ENCODE peak calls at places on chromosomes 4 and X, in five cellular contexts. One of them, this sample, is unnamed. For H3K4me1, the result is how much of the 10 kb centered on the place peaks cover.

GRCh38 chr4:51853027-51853682 is 10.2 kb downstream of the DCUN1D4 start:
- DNase-seq in tibial artery: no peak
- DNase-seq in lung: no peak
- DNase-seq in lower lobe of right lung: no peak
- DNase-seq in CD4-positive, CD25-positive, alpha-beta regulatory T cell: no peak
- DNase-seq in this sample: no peak

GRCh38 chr4:179662522-179662921 is 2220.3 kb upstream of the AGA start:
- DNase-seq in lower lobe of right lung: no peak
- DNase-seq in tibial artery: no peak
- DNase-seq in lung: no peak
- DNase-seq in CD4-positive, CD25-positive, alpha-beta regulatory T cell: no peak
- DNase-seq in this sample: no peak

GRCh38 chr4:8537041-8537461 is 43.1 kb upstream of the GPR78 start:
- DNase-seq in lower lobe of right lung: no peak
- DNase-seq in lung: peak
- DNase-seq in CD4-positive, CD25-positive, alpha-beta regulatory T cell: no peak
- DNase-seq in tibial artery: no peak
- DNase-seq in this sample: peak

GRCh38 chr4:121049072-121049599 is 23.2 kb downstream of the NDNF start:
- DNase-seq in CD4-positive, CD25-positive, alpha-beta regulatory T cell: no peak
- DNase-seq in lung: no peak
- DNase-seq in lower lobe of right lung: no peak
- DNase-seq in tibial artery: no peak
- DNase-seq in this sample: no peak

GRCh38 chrX:44944894-44945293 is 71.9 kb downstream of the KDM6A start:
- DNase-seq in CD4-positive, CD25-positive, alpha-beta regulatory T cell: no peak
- DNase-seq in lung: no peak
- DNase-seq in tibial artery: no peak
- DNase-seq in lower lobe of right lung: no peak
- DNase-seq in this sample: no peak

GRCh38 chr4:128385683-128386304 is 98.2 kb upstream of the PGRMC2 start:
- DNase-seq in CD4-positive, CD25-positive, alpha-beta regulatory T cell: no peak
- DNase-seq in lung: no peak
- DNase-seq in tibial artery: no peak
- DNase-seq in lower lobe of right lung: no peak
- DNase-seq in this sample: no peak

GRCh38 chrX:40318796-40319195 is 221.0 kb upstream of the BCOR start:
- DNase-seq in lower lobe of right lung: no peak
- DNase-seq in tibial artery: no peak
- DNase-seq in CD4-positive, CD25-positive, alpha-beta regulatory T cell: no peak
- DNase-seq in lung: no peak
- DNase-seq in this sample: no peak

GRCh38 chr4:186192068-186192751 is 843 bp downstream of the CYP4V2 start:
- DNase-seq in CD4-positive, CD25-positive, alpha-beta regulatory T cell: no peak
- DNase-seq in tibial artery: peak
- DNase-seq in lower lobe of right lung: no peak
- DNase-seq in lung: no peak
- DNase-seq in this sample: peak

GRCh38 chr4:1579834-1580686 is 104.1 kb downstream of the FAM53A start:
- DNase-seq in lung: peak
- DNase-seq in tibial artery: peak
- DNase-seq in CD4-positive, CD25-positive, alpha-beta regulatory T cell: peak
- DNase-seq in lower lobe of right lung: peak
- DNase-seq in this sample: peak

GRCh38 chrX:70332600-70332999 is 42.7 kb downstream of the KIF4A start:
- DNase-seq in CD4-positive, CD25-positive, alpha-beta regulatory T cell: no peak
- DNase-seq in tibial artery: no peak
- DNase-seq in lung: no peak
- DNase-seq in lower lobe of right lung: no peak
- DNase-seq in this sample: no peak

GRCh38 chr4:5631352-5632042 is 76.9 kb downstream of the EVC2 start:
- DNase-seq in lung: no peak
- DNase-seq in lower lobe of right lung: no peak
- DNase-seq in tibial artery: no peak
- DNase-seq in CD4-positive, CD25-positive, alpha-beta regulatory T cell: no peak
- DNase-seq in this sample: no peak

GRCh38 chrX:10932842-10933440 is 178.2 kb upstream of the HCCS start:
- DNase-seq in lung: no peak
- DNase-seq in tibial artery: no peak
- DNase-seq in lower lobe of right lung: no peak
- DNase-seq in CD4-positive, CD25-positive, alpha-beta regulatory T cell: no peak
- DNase-seq in this sample: no peak

GRCh38 chr4:137740192-137740591 is 207.9 kb upstream of the PCDH18 start:
- DNase-seq in lung: no peak
- DNase-seq in lower lobe of right lung: no peak
- DNase-seq in CD4-positive, CD25-positive, alpha-beta regulatory T cell: no peak
- DNase-seq in tibial artery: no peak
- DNase-seq in this sample: no peak

GRCh38 chrX:25020391-25021131 is 4.8 kb upstream of the ARX start:
- DNase-seq in lower lobe of right lung: no peak
- DNase-seq in CD4-positive, CD25-positive, alpha-beta regulatory T cell: peak
- DNase-seq in tibial artery: no peak
- DNase-seq in lung: no peak
- DNase-seq in this sample: peak

GRCh38 chr4:168856312-168856711 is 153.7 kb downstream of the CBR4 start:
- DNase-seq in tibial artery: no peak
- DNase-seq in lung: no peak
- DNase-seq in lower lobe of right lung: no peak
- DNase-seq in CD4-positive, CD25-positive, alpha-beta regulatory T cell: no peak
- DNase-seq in this sample: no peak

GRCh38 chrX:20284992-20285391 is 18.3 kb upstream of the RPS6KA3 start:
- DNase-seq in CD4-positive, CD25-positive, alpha-beta regulatory T cell: no peak
- DNase-seq in lung: no peak
- DNase-seq in lower lobe of right lung: no peak
- DNase-seq in tibial artery: no peak
- DNase-seq in this sample: no peak

GRCh38 chr4:61425315-61425714 is 225.2 kb downstream of the ADGRL3 start:
- DNase-seq in lung: no peak
- DNase-seq in lower lobe of right lung: no peak
- DNase-seq in CD4-positive, CD25-positive, alpha-beta regulatory T cell: no peak
- DNase-seq in tibial artery: no peak
- DNase-seq in this sample: no peak

GRCh38 chrX:153537526-153538295 is 20.3 kb downstream of the ATP2B3 start:
- DNase-seq in tibial artery: no peak
- DNase-seq in lung: no peak
- DNase-seq in CD4-positive, CD25-positive, alpha-beta regulatory T cell: no peak
- DNase-seq in lower lobe of right lung: no peak
- DNase-seq in this sample: peak

GRCh38 chr4:181582595-181582994 is 660.6 kb upstream of the TENM3 start:
- DNase-seq in tibial artery: no peak
- DNase-seq in lower lobe of right lung: no peak
- DNase-seq in CD4-positive, CD25-positive, alpha-beta regulatory T cell: no peak
- DNase-seq in lung: no peak
- DNase-seq in this sample: no peak

GRCh38 chrX:56978172-56978571 is 17.2 kb downstream of the SPIN3 start:
- DNase-seq in lower lobe of right lung: no peak
- DNase-seq in tibial artery: no peak
- DNase-seq in lung: peak
- DNase-seq in CD4-positive, CD25-positive, alpha-beta regulatory T cell: peak
- DNase-seq in this sample: no peak

GRCh38 chr4:43271946-43272345 is 379.4 kb downstream of the GRXCR1 start:
- DNase-seq in lower lobe of right lung: no peak
- DNase-seq in CD4-positive, CD25-positive, alpha-beta regulatory T cell: no peak
- DNase-seq in lung: no peak
- DNase-seq in tibial artery: no peak
- DNase-seq in this sample: no peak

GRCh38 chr4:3389879-3390840 is 51.6 kb upstream of the HGFAC start:
- DNase-seq in lung: no peak
- DNase-seq in lower lobe of right lung: peak
- DNase-seq in CD4-positive, CD25-positive, alpha-beta regulatory T cell: no peak
- DNase-seq in tibial artery: peak
- DNase-seq in this sample: no peak

GRCh38 chr4:40200881-40201797 is 4.3 kb downstream of the RHOH start:
- DNase-seq in tibial artery: no peak
- DNase-seq in CD4-positive, CD25-positive, alpha-beta regulatory T cell: no peak
- DNase-seq in lung: no peak
- DNase-seq in lower lobe of right lung: no peak
- DNase-seq in this sample: no peak

GRCh38 chr4:40199999-40200880 is 3.4 kb downstream of the RHOH start:
- DNase-seq in CD4-positive, CD25-positive, alpha-beta regulatory T cell: peak
- DNase-seq in tibial artery: no peak
- DNase-seq in lung: peak
- DNase-seq in lower lobe of right lung: no peak
- DNase-seq in this sample: no peak

GRCh38 chr4:40204507-40205258 is 7.9 kb downstream of the RHOH start:
- DNase-seq in lower lobe of right lung: no peak
- DNase-seq in CD4-positive, CD25-positive, alpha-beta regulatory T cell: no peak
- DNase-seq in lung: no peak
- DNase-seq in tibial artery: no peak
- DNase-seq in this sample: no peak

GRCh38 chr4:40201898-40202297 is 5.1 kb downstream of the RHOH start:
- DNase-seq in lung: no peak
- DNase-seq in lower lobe of right lung: no peak
- DNase-seq in tibial artery: no peak
- DNase-seq in CD4-positive, CD25-positive, alpha-beta regulatory T cell: no peak
- DNase-seq in this sample: no peak

GRCh38 chr4:40202474-40202873 is 5.6 kb downstream of the RHOH start:
- DNase-seq in lung: no peak
- DNase-seq in lower lobe of right lung: no peak
- DNase-seq in CD4-positive, CD25-positive, alpha-beta regulatory T cell: no peak
- DNase-seq in tibial artery: no peak
- DNase-seq in this sample: no peak
- H3K27ac ChIP-seq in lung: no peak
- H3K27ac ChIP-seq in lower lobe of right lung: peak
- H3K27ac ChIP-seq in CD4-positive, CD25-positive, alpha-beta regulatory T cell: peak
- H3K27ac ChIP-seq in tibial artery: no peak
- H3K27ac ChIP-seq in this sample: no peak

GRCh38 chr4:41183021-41183553 is 31.3 kb downstream of the APBB2 start:
- DNase-seq in lower lobe of right lung: no peak
- DNase-seq in lung: no peak
- DNase-seq in CD4-positive, CD25-positive, alpha-beta regulatory T cell: no peak
- DNase-seq in tibial artery: no peak
- DNase-seq in this sample: no peak

GRCh38 chr4:41189076-41189475 is 25.3 kb downstream of the APBB2 start:
- DNase-seq in CD4-positive, CD25-positive, alpha-beta regulatory T cell: no peak
- DNase-seq in lung: no peak
- DNase-seq in tibial artery: no peak
- DNase-seq in lower lobe of right lung: no peak
- DNase-seq in this sample: no peak

GRCh38 chr4:41184009-41184408 is 30.3 kb downstream of the APBB2 start:
- DNase-seq in CD4-positive, CD25-positive, alpha-beta regulatory T cell: no peak
- DNase-seq in lower lobe of right lung: no peak
- DNase-seq in tibial artery: no peak
- DNase-seq in lung: no peak
- DNase-seq in this sample: no peak

GRCh38 chr4:41189669-41190068 is 24.7 kb downstream of the APBB2 start:
- DNase-seq in lung: no peak
- DNase-seq in lower lobe of right lung: no peak
- DNase-seq in CD4-positive, CD25-positive, alpha-beta regulatory T cell: no peak
- DNase-seq in tibial artery: no peak
- DNase-seq in this sample: no peak

GRCh38 chr4:41185614-41186609 is 28.4 kb downstream of the APBB2 start:
- DNase-seq in lung: no peak
- DNase-seq in tibial artery: no peak
- DNase-seq in CD4-positive, CD25-positive, alpha-beta regulatory T cell: no peak
- DNase-seq in lower lobe of right lung: no peak
- DNase-seq in this sample: no peak
- H3K4me1 ChIP-seq in lung: under half
- H3K4me1 ChIP-seq in tibial artery: under half
- H3K4me1 ChIP-seq in CD4-positive, CD25-positive, alpha-beta regulatory T cell: under half
- H3K4me1 ChIP-seq in lower lobe of right lung: under half
- H3K4me1 ChIP-seq in this sample: under half

GRCh38 chr4:89316931-89317366 is 9.3 kb upstream of the GPRIN3 start:
- DNase-seq in lung: no peak
- DNase-seq in CD4-positive, CD25-positive, alpha-beta regulatory T cell: no peak
- DNase-seq in lower lobe of right lung: no peak
- DNase-seq in tibial artery: no peak
- DNase-seq in this sample: no peak
- H3K27ac ChIP-seq in lung: no peak
- H3K27ac ChIP-seq in CD4-positive, CD25-positive, alpha-beta regulatory T cell: peak
- H3K27ac ChIP-seq in lower lobe of right lung: peak
- H3K27ac ChIP-seq in tibial artery: no peak
- H3K27ac ChIP-seq in this sample: no peak

GRCh38 chr4:92253550-92253949 is 50.2 kb upstream of the GRID2 start:
- DNase-seq in tibial artery: no peak
- DNase-seq in lung: no peak
- DNase-seq in lower lobe of right lung: no peak
- DNase-seq in CD4-positive, CD25-positive, alpha-beta regulatory T cell: no peak
- DNase-seq in this sample: no peak
- H3K4me1 ChIP-seq in tibial artery: under half
- H3K4me1 ChIP-seq in lung: under half
- H3K4me1 ChIP-seq in lower lobe of right lung: under half
- H3K4me1 ChIP-seq in CD4-positive, CD25-positive, alpha-beta regulatory T cell: under half
- H3K4me1 ChIP-seq in this sample: under half